ENCODE peak calls at places on chromosomes 1 and 21, in seven cellular contexts. One of them, this sample, is unnamed.

GRCh38 chr1:156836041-156836654 is 19.5 kb upstream of the SH2D2A start:
- DNase-seq in ovary: no peak
- DNase-seq in omental fat pad: no peak
- DNase-seq in A549: no peak
- DNase-seq in HFF-Myc: no peak
- DNase-seq in IMR-90: no peak
- DNase-seq in H9: no peak
- DNase-seq in this sample: no peak

GRCh38 chr1:53586765-53587164 is 127.6 kb downstream of the DMRTB1 start:
- DNase-seq in ovary: no peak
- DNase-seq in omental fat pad: no peak
- DNase-seq in A549: no peak
- DNase-seq in HFF-Myc: no peak
- DNase-seq in IMR-90: no peak
- DNase-seq in H9: peak
- DNase-seq in this sample: no peak

GRCh38 chr1:81562934-81563333 is 237.8 kb upstream of the ADGRL2 start:
- DNase-seq in ovary: no peak
- DNase-seq in omental fat pad: no peak
- DNase-seq in A549: no peak
- DNase-seq in HFF-Myc: no peak
- DNase-seq in IMR-90: no peak
- DNase-seq in H9: no peak
- DNase-seq in this sample: no peak

GRCh38 chr1:29569971-29570634 is 333.8 kb downstream of the PTPRU start:
- DNase-seq in ovary: no peak
- DNase-seq in omental fat pad: no peak
- DNase-seq in A549: peak
- DNase-seq in HFF-Myc: peak
- DNase-seq in IMR-90: peak
- DNase-seq in H9: no peak
- DNase-seq in this sample: no peak

GRCh38 chr1:193799948-193800690 is 613.7 kb upstream of the B3GALT2 start:
- DNase-seq in ovary: no peak
- DNase-seq in omental fat pad: no peak
- DNase-seq in A549: no peak
- DNase-seq in HFF-Myc: no peak
- DNase-seq in IMR-90: peak
- DNase-seq in H9: no peak
- DNase-seq in this sample: no peak

GRCh38 chr1:17567582-17567981 is 28.1 kb downstream of the ARHGEF10L start:
- DNase-seq in ovary: peak
- DNase-seq in omental fat pad: no peak
- DNase-seq in A549: no peak
- DNase-seq in HFF-Myc: peak
- DNase-seq in IMR-90: peak
- DNase-seq in H9: no peak
- DNase-seq in this sample: no peak

GRCh38 chr1:26784023-26784871 is 3.5 kb upstream of the PIGV start:
- DNase-seq in ovary: peak
- DNase-seq in omental fat pad: no peak
- DNase-seq in A549: no peak
- DNase-seq in HFF-Myc: no peak
- DNase-seq in IMR-90: peak
- DNase-seq in H9: peak
- DNase-seq in this sample: no peak

GRCh38 chr1:6599141-6599975 is 3.3 kb downstream of the KLHL21 start:
- DNase-seq in ovary: no peak
- DNase-seq in omental fat pad: no peak
- DNase-seq in A549: no peak
- DNase-seq in HFF-Myc: no peak
- DNase-seq in IMR-90: no peak
- DNase-seq in H9: no peak
- DNase-seq in this sample: no peak

GRCh38 chr1:12616709-12617373 is 1.2 kb downstream of the DHRS3 start:
- DNase-seq in ovary: peak
- DNase-seq in omental fat pad: no peak
- DNase-seq in A549: no peak
- DNase-seq in HFF-Myc: no peak
- DNase-seq in IMR-90: no peak
- DNase-seq in H9: no peak
- DNase-seq in this sample: peak

GRCh38 chr1:25795955-25796806 is 3.8 kb upstream of the SELENON start:
- DNase-seq in ovary: no peak
- DNase-seq in omental fat pad: no peak
- DNase-seq in A549: no peak
- DNase-seq in HFF-Myc: no peak
- DNase-seq in IMR-90: no peak
- DNase-seq in H9: no peak
- DNase-seq in this sample: no peak

GRCh38 chr1:2372551-2373490 is 18.5 kb downstream of the MORN1 start:
- DNase-seq in ovary: no peak
- DNase-seq in omental fat pad: no peak
- DNase-seq in A549: no peak
- DNase-seq in HFF-Myc: no peak
- DNase-seq in IMR-90: no peak
- DNase-seq in H9: no peak
- DNase-seq in this sample: peak

GRCh38 chr1:118115567-118116272 is 69.3 kb downstream of the SPAG17 start:
- DNase-seq in ovary: no peak
- DNase-seq in omental fat pad: no peak
- DNase-seq in A549: no peak
- DNase-seq in HFF-Myc: no peak
- DNase-seq in IMR-90: peak
- DNase-seq in H9: no peak
- DNase-seq in this sample: no peak

GRCh38 chr1:44405041-44405803 is at the start of gene RNF220:
- DNase-seq in ovary: peak
- DNase-seq in omental fat pad: no peak
- DNase-seq in A549: peak
- DNase-seq in HFF-Myc: peak
- DNase-seq in IMR-90: peak
- DNase-seq in H9: peak
- DNase-seq in this sample: no peak

GRCh38 chr1:223513309-223513708 is 120.1 kb downstream of the CCDC185 start:
- DNase-seq in ovary: no peak
- DNase-seq in omental fat pad: no peak
- DNase-seq in A549: no peak
- DNase-seq in HFF-Myc: no peak
- DNase-seq in IMR-90: no peak
- DNase-seq in H9: no peak
- DNase-seq in this sample: no peak

GRCh38 chr21:26966978-26967913 is at the start of gene ADAMTS5:
- DNase-seq in ovary: peak
- DNase-seq in omental fat pad: no peak
- DNase-seq in A549: no peak
- DNase-seq in HFF-Myc: no peak
- DNase-seq in IMR-90: peak
- DNase-seq in H9: peak
- DNase-seq in this sample: peak

GRCh38 chr21:38984982-38985422 is 179.3 kb downstream of the ETS2 start:
- DNase-seq in ovary: no peak
- DNase-seq in omental fat pad: no peak
- DNase-seq in A549: no peak
- DNase-seq in HFF-Myc: peak
- DNase-seq in IMR-90: peak
- DNase-seq in H9: no peak
- DNase-seq in this sample: no peak

GRCh38 chr1:222546548-222547259 is 1.2 kb downstream of the HHIPL2 start:
- DNase-seq in ovary: no peak
- DNase-seq in omental fat pad: no peak
- DNase-seq in A549: peak
- DNase-seq in HFF-Myc: peak
- DNase-seq in IMR-90: peak
- DNase-seq in H9: no peak
- DNase-seq in this sample: no peak

GRCh38 chr1:88946845-88947244 is 45.6 kb downstream of the KYAT3 start:
- DNase-seq in ovary: no peak
- DNase-seq in omental fat pad: no peak
- DNase-seq in A549: no peak
- DNase-seq in HFF-Myc: no peak
- DNase-seq in IMR-90: peak
- DNase-seq in H9: no peak
- DNase-seq in this sample: no peak

GRCh38 chr21:45003331-45004058 is 63.7 kb downstream of the SLX9 start:
- DNase-seq in ovary: no peak
- DNase-seq in omental fat pad: no peak
- DNase-seq in A549: no peak
- DNase-seq in HFF-Myc: no peak
- DNase-seq in IMR-90: no peak
- DNase-seq in H9: no peak
- DNase-seq in this sample: no peak

GRCh38 chr21:35743571-35743970 is 316.8 kb downstream of the SETD4 start:
- DNase-seq in ovary: no peak
- DNase-seq in omental fat pad: no peak
- DNase-seq in A549: no peak
- DNase-seq in HFF-Myc: no peak
- DNase-seq in IMR-90: peak
- DNase-seq in H9: no peak
- DNase-seq in this sample: no peak

GRCh38 chr1:219587817-219588561 is 24.9 kb downstream of the ZC3H11B start:
- DNase-seq in ovary: no peak
- DNase-seq in omental fat pad: no peak
- DNase-seq in A549: no peak
- DNase-seq in HFF-Myc: no peak
- DNase-seq in IMR-90: peak
- DNase-seq in H9: no peak
- DNase-seq in this sample: no peak

This sample was measured in pancreas.